ENCODE peak calls at places on chromosomes 12 and 14, in six cellular contexts. One of them, this sample, is unnamed.

GRCh38 chr12:120999191-121000120 is 16.8 kb downstream of the C12orf43 start:
- DNase-seq in IMR-90: peak; percentile 62
- DNase-seq in H9: peak; percentile 91
- DNase-seq in mesenchymal stem cell: no peak
- DNase-seq in H1: peak; percentile 38
- DNase-seq in trophoblast cell: no peak
- DNase-seq in this sample: no peak

GRCh38 chr12:92136021-92136735 is 9.5 kb downstream of the BTG1 start:
- DNase-seq in trophoblast cell: no peak
- DNase-seq in H9: no peak
- DNase-seq in IMR-90: no peak
- DNase-seq in mesenchymal stem cell: no peak
- DNase-seq in H1: no peak
- DNase-seq in this sample: no peak

GRCh38 chr14:59321184-59321952 is 132.9 kb downstream of the DAAM1 start:
- DNase-seq in trophoblast cell: no peak
- DNase-seq in H9: no peak
- DNase-seq in H1: no peak
- DNase-seq in mesenchymal stem cell: peak; percentile 92
- DNase-seq in IMR-90: peak; percentile 52
- DNase-seq in this sample: no peak

GRCh38 chr12:76878045-76878898 is 547 bp downstream of the CSRP2 start:
- DNase-seq in trophoblast cell: peak; percentile 33
- DNase-seq in H9: peak; percentile 78
- DNase-seq in mesenchymal stem cell: peak; percentile 62
- DNase-seq in IMR-90: no peak
- DNase-seq in H1: no peak
- DNase-seq in this sample: peak; percentile 58

GRCh38 chr14:99729991-99730875 is 46.1 kb downstream of the CYP46A1 start:
- DNase-seq in mesenchymal stem cell: peak; percentile 39
- DNase-seq in trophoblast cell: peak; percentile 43
- DNase-seq in H9: peak; percentile 86
- DNase-seq in H1: no peak
- DNase-seq in IMR-90: peak; percentile 19
- DNase-seq in this sample: peak; percentile 83

GRCh38 chr12:334114-334513 is 55.0 kb downstream of the KDM5A start:
- DNase-seq in mesenchymal stem cell: no peak
- DNase-seq in H1: no peak
- DNase-seq in trophoblast cell: no peak
- DNase-seq in IMR-90: no peak
- DNase-seq in H9: no peak
- DNase-seq in this sample: no peak

GRCh38 chr14:91417134-91417982 is at the start of gene CCDC88C:
- DNase-seq in H9: peak; percentile 71
- DNase-seq in mesenchymal stem cell: no peak
- DNase-seq in H1: no peak
- DNase-seq in IMR-90: no peak
- DNase-seq in trophoblast cell: peak; percentile 35
- DNase-seq in this sample: peak; percentile 65

GRCh38 chr12:97524812-97525211 is 62.2 kb downstream of the RMST start:
- DNase-seq in H9: no peak
- DNase-seq in H1: no peak
- DNase-seq in IMR-90: no peak
- DNase-seq in trophoblast cell: no peak
- DNase-seq in mesenchymal stem cell: no peak
- DNase-seq in this sample: no peak

GRCh38 chr12:1906579-1906978 is 11.9 kb downstream of the CACNA2D4 start:
- DNase-seq in mesenchymal stem cell: no peak
- DNase-seq in H9: no peak
- DNase-seq in H1: no peak
- DNase-seq in trophoblast cell: no peak
- DNase-seq in IMR-90: no peak
- DNase-seq in this sample: no peak

GRCh38 chr12:8078400-8078799 is 3.7 kb upstream of the NECAP1 start:
- DNase-seq in mesenchymal stem cell: peak; percentile 78
- DNase-seq in IMR-90: peak; percentile 87
- DNase-seq in H9: peak; percentile 62
- DNase-seq in trophoblast cell: no peak
- DNase-seq in H1: no peak
- DNase-seq in this sample: peak; percentile 18

GRCh38 chr14:94284221-94284620 is 8.8 kb downstream of the SERPINA10 start:
- DNase-seq in mesenchymal stem cell: no peak
- DNase-seq in IMR-90: no peak
- DNase-seq in H1: no peak
- DNase-seq in trophoblast cell: no peak
- DNase-seq in H9: no peak
- DNase-seq in this sample: no peak

GRCh38 chr12:29167410-29167809 is 18.3 kb downstream of the FAR2 start:
- DNase-seq in trophoblast cell: no peak
- DNase-seq in mesenchymal stem cell: peak; percentile 46
- DNase-seq in IMR-90: no peak
- DNase-seq in H9: no peak
- DNase-seq in H1: no peak
- DNase-seq in this sample: no peak

GRCh38 chr14:64659366-64659765 is 44.9 kb upstream of the PLEKHG3 start:
- DNase-seq in trophoblast cell: peak; percentile 55
- DNase-seq in mesenchymal stem cell: peak; percentile 43
- DNase-seq in IMR-90: no peak
- DNase-seq in H1: no peak
- DNase-seq in H9: no peak
- DNase-seq in this sample: no peak

GRCh38 chr12:132554857-132555630 is 55.3 kb downstream of the LRCOL1 start:
- DNase-seq in H9: no peak
- DNase-seq in H1: no peak
- DNase-seq in IMR-90: no peak
- DNase-seq in trophoblast cell: peak; percentile 31
- DNase-seq in mesenchymal stem cell: no peak
- DNase-seq in this sample: no peak

GRCh38 chr12:25200703-25201102 is 5.7 kb downstream of the ETFRF1 start:
- DNase-seq in H9: no peak
- DNase-seq in H1: no peak
- DNase-seq in mesenchymal stem cell: peak; percentile 24
- DNase-seq in trophoblast cell: no peak
- DNase-seq in IMR-90: peak; percentile 77
- DNase-seq in this sample: no peak

GRCh38 chr12:13843841-13844240 is 137.6 kb downstream of the GRIN2B start:
- DNase-seq in mesenchymal stem cell: no peak
- DNase-seq in H9: no peak
- DNase-seq in trophoblast cell: no peak
- DNase-seq in IMR-90: no peak
- DNase-seq in H1: no peak
- DNase-seq in this sample: no peak

GRCh38 chr12:94089891-94090290 is 58.5 kb upstream of the PLXNC1 start:
- DNase-seq in mesenchymal stem cell: peak; percentile 35
- DNase-seq in H1: no peak
- DNase-seq in H9: no peak
- DNase-seq in IMR-90: peak; percentile 58
- DNase-seq in trophoblast cell: no peak
- DNase-seq in this sample: no peak

GRCh38 chr14:89534896-89535615 is 118.0 kb upstream of the FOXN3 start:
- DNase-seq in IMR-90: peak; percentile 72
- DNase-seq in mesenchymal stem cell: no peak
- DNase-seq in H1: no peak
- DNase-seq in H9: no peak
- DNase-seq in trophoblast cell: no peak
- DNase-seq in this sample: no peak

GRCh38 chr14:52063107-52063506 is 5.8 kb downstream of the NID2 start:
- DNase-seq in IMR-90: peak; percentile 37
- DNase-seq in mesenchymal stem cell: no peak
- DNase-seq in H9: no peak
- DNase-seq in H1: no peak
- DNase-seq in trophoblast cell: no peak
- DNase-seq in this sample: no peak

GRCh38 chr12:69096669-69097364 is 142.6 kb upstream of the CPSF6 start:
- DNase-seq in mesenchymal stem cell: no peak
- DNase-seq in IMR-90: no peak
- DNase-seq in H9: no peak
- DNase-seq in H1: no peak
- DNase-seq in trophoblast cell: no peak
- DNase-seq in this sample: no peak

GRCh38 chr12:23722655-23723054 is 226.8 kb downstream of the SOX5 start:
- DNase-seq in H1: no peak
- DNase-seq in trophoblast cell: no peak
- DNase-seq in IMR-90: no peak
- DNase-seq in H9: no peak
- DNase-seq in mesenchymal stem cell: no peak
- DNase-seq in this sample: no peak

GRCh38 chr14:64296561-64296960 is 2.4 kb upstream of the ESR2 start:
- DNase-seq in IMR-90: peak; percentile 15
- DNase-seq in trophoblast cell: no peak
- DNase-seq in H1: no peak
- DNase-seq in mesenchymal stem cell: peak; percentile 26
- DNase-seq in H9: no peak
- DNase-seq in this sample: no peak

GRCh38 chr12:39236994-39237393 is 205.9 kb downstream of the KIF21A start:
- DNase-seq in mesenchymal stem cell: peak; percentile 94
- DNase-seq in IMR-90: no peak
- DNase-seq in H9: no peak
- DNase-seq in trophoblast cell: peak; percentile 50
- DNase-seq in H1: no peak
- DNase-seq in this sample: no peak

GRCh38 chr14:104791425-104791824 is 4.1 kb downstream of the AKT1 start:
- DNase-seq in IMR-90: no peak
- DNase-seq in H9: no peak
- DNase-seq in trophoblast cell: no peak
- DNase-seq in H1: no peak
- DNase-seq in mesenchymal stem cell: no peak
- DNase-seq in this sample: no peak
- H4K91ac ChIP-seq in IMR-90: no peak overlapping the region
- H4K91ac ChIP-seq in H9: no peak overlapping the region
- H4K91ac ChIP-seq in trophoblast cell: no peak overlapping the region
- H4K91ac ChIP-seq in H1: no peak overlapping the region
- H4K91ac ChIP-seq in mesenchymal stem cell: no peak overlapping the region
- H4K91ac ChIP-seq in this sample: no peak overlapping the region

GRCh38 chr12:130685850-130686249 is 30.2 kb downstream of the RIMBP2 start:
- DNase-seq in IMR-90: no peak
- DNase-seq in trophoblast cell: no peak
- DNase-seq in mesenchymal stem cell: no peak
- DNase-seq in H1: no peak
- DNase-seq in H9: no peak
- DNase-seq in this sample: no peak
- H2AK5ac ChIP-seq in IMR-90: no peak overlapping the region
- H2AK5ac ChIP-seq in trophoblast cell: no peak overlapping the region
- H2AK5ac ChIP-seq in mesenchymal stem cell: no peak overlapping the region
- H2AK5ac ChIP-seq in H1: no peak overlapping the region
- H2AK5ac ChIP-seq in H9: no peak overlapping the region
- H2AK5ac ChIP-seq in this sample: peak overlapping the region; percentile 64

GRCh38 chr12:96495155-96495554 is 5.8 kb downstream of the CFAP54 start:
- DNase-seq in H9: no peak
- DNase-seq in IMR-90: no peak
- DNase-seq in trophoblast cell: no peak
- DNase-seq in H1: no peak
- DNase-seq in mesenchymal stem cell: no peak
- DNase-seq in this sample: no peak

GRCh38 chr12:96497800-96498199 is 8.4 kb downstream of the CFAP54 start:
- DNase-seq in trophoblast cell: no peak
- DNase-seq in H1: no peak
- DNase-seq in H9: no peak
- DNase-seq in mesenchymal stem cell: no peak
- DNase-seq in IMR-90: peak; percentile 31
- DNase-seq in this sample: no peak

GRCh38 chr12:96496944-96497343 is 7.6 kb downstream of the CFAP54 start:
- DNase-seq in H1: no peak
- DNase-seq in trophoblast cell: no peak
- DNase-seq in mesenchymal stem cell: no peak
- DNase-seq in H9: no peak
- DNase-seq in IMR-90: no peak
- DNase-seq in this sample: no peak

GRCh38 chr12:96493101-96493500 is 3.7 kb downstream of the CFAP54 start:
- DNase-seq in H1: no peak
- DNase-seq in mesenchymal stem cell: peak; percentile 81
- DNase-seq in IMR-90: peak; percentile 75
- DNase-seq in trophoblast cell: no peak
- DNase-seq in H9: no peak
- DNase-seq in this sample: no peak

GRCh38 chr12:96495841-96496545 is 6.6 kb downstream of the CFAP54 start:
- DNase-seq in H9: no peak
- DNase-seq in mesenchymal stem cell: no peak
- DNase-seq in trophoblast cell: no peak
- DNase-seq in IMR-90: no peak
- DNase-seq in H1: no peak
- DNase-seq in this sample: no peak
- H3K4me2 ChIP-seq in H9: no peak overlapping the region
- H3K4me2 ChIP-seq in mesenchymal stem cell: no peak overlapping the region
- H3K4me2 ChIP-seq in trophoblast cell: no peak overlapping the region
- H3K4me2 ChIP-seq in IMR-90: no peak overlapping the region
- H3K4me2 ChIP-seq in H1: no peak overlapping the region
- H3K4me2 ChIP-seq in this sample: no peak overlapping the region

DNA sequence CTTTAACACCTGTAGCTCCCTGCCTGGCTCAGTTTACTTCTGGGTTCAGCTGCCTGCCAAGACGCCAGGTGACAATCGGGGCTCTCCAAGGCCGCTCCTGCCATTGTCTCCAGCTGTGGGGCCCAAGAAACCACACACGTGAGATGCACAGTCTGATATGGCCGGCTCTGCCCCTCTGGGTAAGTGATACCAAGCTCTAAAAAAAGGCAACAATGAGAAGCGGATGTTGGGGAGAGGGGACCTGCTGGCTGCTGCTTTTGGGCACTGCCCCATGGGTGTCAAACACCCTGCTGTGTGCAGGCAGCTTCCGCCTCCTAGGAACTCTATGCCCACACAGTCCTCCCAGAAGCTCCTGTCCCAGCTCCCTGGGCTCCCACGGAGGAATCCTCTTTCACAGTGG is 1136.0 kb downstream of the BCL11B start:
- DNase-seq in trophoblast cell: no peak
- DNase-seq in H9: no peak
- DNase-seq in H1: no peak
- DNase-seq in IMR-90: no peak
- DNase-seq in mesenchymal stem cell: no peak
- DNase-seq in this sample: no peak
- H4K91ac ChIP-seq in trophoblast cell: no peak overlapping the region
- H4K91ac ChIP-seq in H9: no peak overlapping the region
- H4K91ac ChIP-seq in H1: no peak overlapping the region
- H4K91ac ChIP-seq in IMR-90: no peak overlapping the region
- H4K91ac ChIP-seq in mesenchymal stem cell: no peak overlapping the region
- H4K91ac ChIP-seq in this sample: no peak overlapping the region

This sample was measured in neuronal stem cell.